ENCODE peak calls at places on chromosomes 4 and X, in ten cellular contexts. G is sigmoid colon, S is stomach, K is NB4, T is uterus, Z is H1, Y is testis, J is A549, M is Peyer's patch, X is lower leg skin. U is an unnamed sample.
A peak's percentile ranks its signal among the peaks of the same experiment; 100 is the strongest.

GRCh38 chrX:53237056-53237455 is 12.0 kb upstream of the KDM5C start:
- DNase-seq in G (no peak), S (no peak), K (no peak), T (no peak), Z (no peak), Y (no peak), J (no peak), M (no peak), X (no peak), U (no peak)

GRCh38 chr4:143482753-143483362 is 30.6 kb upstream of the SMARCA5 start:
- DNase-seq in G (no peak), S (no peak), K (peak; percentile 27), T (peak; percentile 30), Z (no peak), Y (peak; percentile 33), J (peak; percentile 9), M (no peak), X (no peak), U (no peak)

GRCh38 chr4:7938513-7939376 is 916 bp downstream of the AFAP1 start:
- DNase-seq in G (peak; percentile 76), S (peak; percentile 38), K (no peak), T (no peak), Z (no peak), Y (peak; percentile 29), J (no peak), M (no peak), X (no peak), U (peak; percentile 39)

GRCh38 chr4:153318696-153319320 is 25.7 kb upstream of the MND1 start:
- DNase-seq in G (no peak), S (peak; percentile 31), K (peak; percentile 57), T (peak; percentile 39), Z (no peak), Y (peak; percentile 50), J (peak; percentile 40), M (no peak), X (no peak), U (no peak)

GRCh38 chrX:150254909-150255308 is 108.2 kb upstream of the MAMLD1 start:
- DNase-seq in G (no peak), S (no peak), K (no peak), T (no peak), Z (peak; percentile 20), Y (no peak), J (no peak), M (no peak), X (no peak), U (no peak)

GRCh38 chr4:158688813-158689212 is 16.7 kb downstream of the ETFDH start:
- DNase-seq in G (no peak), S (no peak), K (no peak), T (no peak), Z (no peak), Y (no peak), J (no peak), M (no peak), X (no peak), U (no peak)

GRCh38 chr4:79673321-79673720 is 265.3 kb upstream of the GK2 start:
- DNase-seq in G (no peak), S (no peak), K (peak; percentile 15), T (no peak), Z (no peak), Y (no peak), J (no peak), M (no peak), X (no peak), U (no peak)

GRCh38 chr4:144712775-144713174 is 66.8 kb downstream of the HHIP start:
- DNase-seq in G (no peak), S (no peak), K (no peak), T (no peak), Z (no peak), Y (no peak), J (no peak), M (no peak), X (no peak), U (no peak)

DNA sequence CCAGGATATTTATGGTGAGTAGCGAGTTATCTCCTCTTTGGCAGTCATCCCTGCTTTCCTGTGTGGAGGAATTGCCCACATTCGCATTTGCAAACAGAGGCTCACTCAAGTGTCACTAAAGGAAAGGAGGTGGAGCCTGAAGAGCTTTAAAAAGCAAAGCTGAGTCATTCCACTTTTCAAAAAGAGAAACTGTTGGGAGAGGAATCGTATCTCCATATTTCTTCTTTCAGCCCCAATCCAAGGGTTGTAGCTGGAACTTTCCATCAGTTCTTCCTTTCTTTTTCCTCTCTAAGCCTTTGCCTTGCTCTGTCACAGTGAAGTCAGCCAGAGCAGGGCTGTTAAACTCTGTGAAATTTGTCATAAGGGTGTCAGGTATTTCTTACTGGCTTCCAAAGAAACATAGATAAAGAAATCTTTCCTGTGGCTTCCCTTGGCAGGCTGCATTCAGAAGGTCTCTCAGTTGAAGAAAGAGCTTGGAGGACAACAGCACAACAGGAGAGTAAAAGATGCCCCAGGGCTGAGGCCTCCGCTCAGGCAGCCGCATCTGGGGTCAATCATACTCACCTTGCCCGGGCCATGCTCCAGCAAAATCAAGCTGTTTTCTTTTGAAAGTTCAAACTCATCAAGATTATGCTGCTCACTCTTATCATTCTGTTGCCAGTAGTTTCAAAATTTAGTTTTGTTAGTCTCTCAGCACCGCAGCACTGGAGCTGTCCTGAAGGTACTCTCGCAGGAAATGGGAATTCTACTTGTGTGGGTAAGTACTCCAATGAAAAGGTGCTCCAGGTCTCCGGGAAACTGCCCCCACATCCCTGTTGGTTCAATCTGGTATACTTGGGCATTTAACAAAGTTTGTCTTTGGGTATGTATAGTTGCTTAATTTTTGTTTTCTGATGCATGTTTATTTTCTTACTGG is at the start of gene EGF:
- DNase-seq in G (no peak), S (no peak), K (no peak), T (peak; percentile 18), Z (no peak), Y (no peak), J (no peak), M (no peak), X (no peak), U (peak; percentile 23)
- TF ChIP-seq POLR2A in G (no peak), S (no peak), K (no peak), T (no peak), Z (peak; percentile 22), Y (no peak), J (no peak), M (no peak), X (no peak), U (peak; percentile 60)

GRCh38 chr4:3199661-3200422 is 49.1 kb upstream of the MSANTD1 start:
- DNase-seq in G (no peak), S (no peak), K (peak; percentile 22), T (no peak), Z (no peak), Y (peak; percentile 9), J (no peak), M (no peak), X (peak; percentile 44), U (no peak)
- TF ChIP-seq POLR2A in G (no peak), S (no peak), K (no peak), T (no peak), Z (no peak), Y (no peak), J (no peak), M (no peak), X (no peak), U (no peak)

GRCh38 chr4:118836763-118837507 is 1.0 kb upstream of the SEC24D start:
- DNase-seq in G (no peak), S (no peak), K (no peak), T (no peak), Z (no peak), Y (no peak), J (peak; percentile 4), M (no peak), X (no peak), U (no peak)

GRCh38 chr4:118834070-118834469 is 1.9 kb downstream of the SEC24D start:
- DNase-seq in G (no peak), S (no peak), K (no peak), T (no peak), Z (no peak), Y (no peak), J (no peak), M (no peak), X (no peak), U (no peak)

GRCh38 chr4:118833192-118833820 is 2.6 kb downstream of the SEC24D start:
- DNase-seq in G (no peak), S (no peak), K (no peak), T (no peak), Z (no peak), Y (no peak), J (no peak), M (no peak), X (no peak), U (no peak)

GRCh38 chr4:118835896-118836762 is at the start of gene SEC24D:
- DNase-seq in G (peak; percentile 95), S (peak; percentile 91), K (peak; percentile 88), T (peak; percentile 86), Z (peak; percentile 95), Y (peak; percentile 92), J (peak; percentile 81), M (peak; percentile 78), X (peak; percentile 66), U (peak; percentile 89)

DNA sequence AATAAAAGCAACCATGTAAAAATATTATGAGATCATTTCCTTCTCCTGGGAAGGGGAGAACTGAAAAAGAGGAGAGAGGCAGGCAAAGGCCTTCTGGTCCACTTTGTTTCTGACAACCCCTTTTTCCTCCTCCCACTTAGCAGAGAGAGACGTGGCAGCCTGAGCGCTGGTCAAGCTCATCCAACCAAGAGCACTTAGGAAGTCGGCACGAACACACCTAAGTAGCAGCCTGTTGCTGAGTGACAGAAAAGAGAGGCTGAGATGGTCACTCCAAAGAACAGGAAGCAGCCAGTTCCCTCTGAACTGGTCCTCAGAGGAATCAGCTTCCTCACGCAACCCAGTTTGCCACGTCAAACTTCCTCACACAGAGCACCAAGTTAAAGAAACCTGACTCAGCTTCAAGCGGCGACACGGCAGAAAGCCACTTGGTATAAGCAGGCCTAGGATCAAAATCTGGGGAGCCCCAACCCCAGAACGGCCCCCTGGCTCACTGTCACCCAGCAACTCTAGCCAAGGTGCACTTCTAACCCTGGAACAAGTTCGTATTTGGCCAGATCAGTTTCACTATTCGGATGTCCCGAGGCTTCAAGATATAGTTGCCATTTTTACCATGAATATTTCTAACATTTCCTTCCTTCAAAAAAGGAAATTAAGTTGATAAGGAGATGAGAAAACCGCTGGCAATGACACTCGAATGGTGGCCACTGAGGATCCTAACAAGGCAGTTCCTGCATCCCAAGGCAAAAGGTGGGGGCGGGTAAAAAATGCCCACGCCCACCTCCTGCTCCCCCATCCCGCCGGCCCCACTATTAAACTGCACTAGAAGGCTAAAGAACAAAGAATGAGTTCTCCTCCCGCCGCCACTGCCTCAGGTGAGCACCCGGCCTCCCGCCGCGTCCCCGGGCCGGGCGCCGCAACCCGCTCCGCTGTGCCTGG is 698 bp downstream of the SEC24D start:
- DNase-seq in G (peak; percentile 86), S (peak; percentile 68), K (peak; percentile 88), T (peak; percentile 71), Z (no peak), Y (peak; percentile 77), J (peak; percentile 25), M (peak; percentile 60), X (peak; percentile 70), U (peak; percentile 70)
- TF ChIP-seq POLR2A in G (peak; percentile 53), S (no peak), K (no peak), T (peak; percentile 52), Z (peak; percentile 6), Y (no peak), J (no peak), M (peak; percentile 62), X (no peak), U (peak; percentile 51)

GRCh38 chrX:8849462-8849861 is 48.3 kb upstream of the FAM9A start:
- DNase-seq in G (no peak), S (no peak), K (no peak), T (no peak), Z (no peak), Y (no peak), J (no peak), M (no peak), X (no peak), U (no peak)

GRCh38 chrX:8849945-8850344 is 48.8 kb upstream of the FAM9A start:
- DNase-seq in G (no peak), S (no peak), K (peak; percentile 4), T (no peak), Z (no peak), Y (no peak), J (no peak), M (no peak), X (no peak), U (no peak)

GRCh38 chrX:8851487-8851886 is 50.3 kb upstream of the FAM9A start:
- DNase-seq in G (no peak), S (no peak), K (no peak), T (no peak), Z (no peak), Y (no peak), J (no peak), M (no peak), X (no peak), U (no peak)

GRCh38 chrX:8846271-8846670 is 45.1 kb upstream of the FAM9A start:
- DNase-seq in G (no peak), S (no peak), K (no peak), T (no peak), Z (no peak), Y (no peak), J (no peak), M (no peak), X (no peak), U (no peak)

DNA sequence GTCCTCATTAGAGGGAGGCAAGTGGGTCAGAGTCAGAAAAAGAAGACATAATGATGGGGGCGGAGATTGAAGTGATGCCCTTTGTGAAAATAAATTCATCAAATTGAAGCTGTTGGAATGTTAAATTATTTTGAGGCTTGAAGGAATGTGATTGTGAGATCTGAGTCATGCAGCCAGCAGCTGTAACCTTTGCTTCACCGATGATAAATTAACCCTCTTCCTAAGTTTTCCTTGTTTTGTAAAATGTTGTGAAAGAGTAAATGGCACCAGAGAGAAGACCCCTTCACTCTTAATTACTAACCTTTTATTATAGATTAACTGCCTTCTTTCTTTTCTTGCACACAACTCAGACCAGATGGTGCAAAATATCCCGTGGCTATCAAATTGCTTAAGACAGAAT is 47.7 kb upstream of the FAM9A start:
- DNase-seq in G (no peak), S (no peak), K (no peak), T (no peak), Z (no peak), Y (no peak), J (no peak), M (no peak), X (no peak), U (no peak)
- TF ChIP-seq POLR2A in G (no peak), S (no peak), K (no peak), T (no peak), Z (no peak), Y (no peak), J (no peak), M (no peak), X (no peak), U (no peak)

U was measured in heart left ventricle.